ENCODE peak calls at places on chromosomes 11 and 22, in six cellular contexts. R is GM13977; T is endothelial cell; S is tibial nerve; N is CD4-positive, alpha-beta T cell; L is choroid plexus epithelial cell. W is an unnamed sample.
A peak's percentile ranks its signal among the peaks of the same experiment; 100 is the strongest.

GRCh38 chr11:60950933-60951610 is 904 bp downstream of the SLC15A3 start:
- DNase-seq in R (peak; percentile 40), T (peak; percentile 27), S (no peak), N (no peak), L (peak; percentile 17), W (no peak)

GRCh38 chr11:8631395-8632110 is 37.5 kb upstream of the STK33 start:
- DNase-seq in R (no peak), T (no peak), S (no peak), N (no peak), L (peak; percentile 93), W (no peak)

GRCh38 chr11:115222218-115222862 is 281.9 kb downstream of the CADM1 start:
- DNase-seq in R (peak; percentile 58), T (no peak), S (no peak), N (no peak), L (peak; percentile 98), W (no peak)

GRCh38 chr11:10654211-10655150 is 39.1 kb downstream of the IRAG1 start:
- DNase-seq in R (peak; percentile 75), T (peak; percentile 45), S (no peak), N (no peak), L (peak; percentile 88), W (no peak)

GRCh38 chr11:67396587-67397398 is 4.9 kb downstream of the PPP1CA start:
- DNase-seq in R (no peak), T (no peak), S (no peak), N (no peak), L (no peak), W (no peak)

GRCh38 chr22:26725012-26725676 is 67.8 kb downstream of the MIAT start:
- DNase-seq in R (no peak), T (no peak), S (no peak), N (no peak), L (no peak), W (no peak)

GRCh38 chr11:61111786-61112517 is 9.7 kb downstream of the CD5 start:
- DNase-seq in R (no peak), T (no peak), S (no peak), N (peak; percentile 69), L (no peak), W (no peak)

GRCh38 chr11:61621917-61622585 is 41.2 kb upstream of the SYT7 start:
- DNase-seq in R (no peak), T (no peak), S (no peak), N (no peak), L (no peak), W (no peak)

GRCh38 chr11:44028401-44028800 is 19.4 kb upstream of the ACCSL start:
- DNase-seq in R (no peak), T (no peak), S (no peak), N (no peak), L (no peak), W (peak; percentile 37)